ENCODE peak calls at places on chromosomes 6 and 20, in four cellular contexts. K is stimulated activated CD8-positive, alpha-beta memory T cell treated with anti-CD3 and anti-CD28 coated beads, Interleukin-7, amount 100 ng/mL, for 1 hour; W is heart right ventricle; I is neural crest cell. V is an unnamed sample.
A peak's percentile ranks its signal among the peaks of the same experiment; 100 is the strongest.

GRCh38 chr6:27889628-27890315 is 22.4 kb downstream of the OR2B2 start:
- DNase-seq in W (no peak), K (no peak), I (no peak), V (peak; percentile 68)

GRCh38 chr6:142323377-142323776 is 21.6 kb downstream of the ADGRG6 start:
- DNase-seq in I (no peak), W (no peak), K (no peak), V (no peak)

GRCh38 chr6:105993769-105994521 is 92.2 kb upstream of the PRDM1 start:
- DNase-seq in I (no peak), W (peak; percentile 36), K (no peak), V (no peak)

GRCh38 chr6:108995296-108995695 is 99.3 kb downstream of the SESN1 start:
- DNase-seq in I (no peak), W (no peak), K (no peak), V (no peak)

GRCh38 chr20:63580796-63581461 is 6.9 kb upstream of the HELZ2 start:
- DNase-seq in I (no peak), K (peak; percentile 33), W (no peak), V (no peak)

GRCh38 chr6:154161689-154162088 is 122.6 kb downstream of the OPRM1 start:
- DNase-seq in I (no peak), K (no peak), W (no peak), V (no peak)

GRCh38 chr20:48026981-48027592 is 241.8 kb upstream of the SULF2 start:
- DNase-seq in K (no peak), I (no peak), W (no peak), V (no peak)

GRCh38 chr6:54646551-54647300 is 199.8 kb upstream of the FAM83B start:
- DNase-seq in W (no peak), K (no peak), I (no peak), V (no peak)

GRCh38 chr6:78746457-78746856 is 120.9 kb upstream of the IRAK1BP1 start:
- DNase-seq in I (no peak), W (no peak), K (no peak), V (no peak)

GRCh38 chr6:168971549-168971948 is 282.1 kb downstream of the THBS2 start:
- DNase-seq in W (no peak), I (no peak), K (no peak), V (no peak)

GRCh38 chr20:52529856-52530255 is 338.3 kb upstream of the ZFP64 start:
- DNase-seq in I (no peak), W (no peak), K (no peak), V (no peak)

GRCh38 chr20:46060301-46060881 is 29.4 kb downstream of the NCOA5 start:
- DNase-seq in I (no peak), K (no peak), W (no peak), V (peak; percentile 73)

GRCh38 chr20:46011631-46012482 is 3.1 kb downstream of the MMP9 start:
- DNase-seq in W (peak; percentile 47), I (no peak), K (no peak), V (no peak)

GRCh38 chr6:143941852-143942627 is 66.0 kb downstream of the PLAGL1 start:
- DNase-seq in W (peak; percentile 48), I (peak; percentile 60), K (peak; percentile 11), V (no peak)

GRCh38 chr6:33610057-33610456 is 11.1 kb upstream of the ITPR3 start:
- DNase-seq in W (no peak), I (no peak), K (no peak), V (no peak)

GRCh38 chr6:52640916-52641315 is 30.0 kb upstream of the TMEM14A start:
- DNase-seq in I (no peak), W (no peak), K (no peak), V (no peak)

GRCh38 chr6:29887330-29887818 is 55.0 kb upstream of the HLA-A start:
- DNase-seq in I (no peak), K (no peak), W (peak; percentile 42), V (no peak)

GRCh38 chr6:109429496-109429895 is 10.9 kb downstream of the PPIL6 start:
- DNase-seq in W (no peak), I (no peak), K (no peak), V (no peak)